ENCODE peak calls at places on chromosomes 5 and 9, in five cellular contexts. M is HepG2, A is K562, U is HCT116, I is SK-N-SH. C is an unnamed sample.

GRCh38 chr5:178487911-178488310 is 102.3 kb downstream of the COL23A1 start:
- DNase-seq in M (no peak), A (no peak), U (no peak), I (no peak), C (no peak)

GRCh38 chr9:110900917-110901316 is 137.4 kb downstream of the LPAR1 start:
- DNase-seq in M (no peak), A (no peak), U (no peak), I (no peak), C (no peak)

GRCh38 chr9:97046228-97046627 is 7.3 kb upstream of the CTSV start:
- DNase-seq in M (peak; percentile 36), A (no peak), U (peak; percentile 83), I (no peak), C (peak; percentile 35)

GRCh38 chr5:181219262-181220177 is 3.6 kb upstream of the TRIM41 start:
- DNase-seq in M (no peak), A (no peak), U (no peak), I (no peak), C (no peak)

GRCh38 chr5:36928947-36929346 is 52.4 kb downstream of the NIPBL start:
- DNase-seq in M (no peak), A (no peak), U (no peak), I (no peak), C (no peak)

GRCh38 chr5:132714456-132715307 is 22.7 kb downstream of the KIF3A start:
- DNase-seq in M (peak; percentile 3), A (no peak), U (no peak), I (no peak), C (no peak)

GRCh38 chr9:113156880-113157279 is 6.1 kb downstream of the SLC31A2 start:
- DNase-seq in M (no peak), A (no peak), U (no peak), I (no peak), C (no peak)

GRCh38 chr9:112158629-112159228 is 16.4 kb downstream of the SUSD1 start:
- DNase-seq in M (no peak), A (no peak), U (no peak), I (no peak), C (no peak)

GRCh38 chr9:25964239-25964638 is 286.0 kb upstream of the TUSC1 start:
- DNase-seq in M (peak; percentile 47), A (no peak), U (peak; percentile 1), I (peak; percentile 52), C (peak; percentile 82)

GRCh38 chr5:59188415-59189225 is 605.7 kb downstream of the RAB3C start:
- DNase-seq in M (peak; percentile 58), A (peak; percentile 59), U (peak; percentile 46), I (peak; percentile 52), C (peak; percentile 23)

DNA sequence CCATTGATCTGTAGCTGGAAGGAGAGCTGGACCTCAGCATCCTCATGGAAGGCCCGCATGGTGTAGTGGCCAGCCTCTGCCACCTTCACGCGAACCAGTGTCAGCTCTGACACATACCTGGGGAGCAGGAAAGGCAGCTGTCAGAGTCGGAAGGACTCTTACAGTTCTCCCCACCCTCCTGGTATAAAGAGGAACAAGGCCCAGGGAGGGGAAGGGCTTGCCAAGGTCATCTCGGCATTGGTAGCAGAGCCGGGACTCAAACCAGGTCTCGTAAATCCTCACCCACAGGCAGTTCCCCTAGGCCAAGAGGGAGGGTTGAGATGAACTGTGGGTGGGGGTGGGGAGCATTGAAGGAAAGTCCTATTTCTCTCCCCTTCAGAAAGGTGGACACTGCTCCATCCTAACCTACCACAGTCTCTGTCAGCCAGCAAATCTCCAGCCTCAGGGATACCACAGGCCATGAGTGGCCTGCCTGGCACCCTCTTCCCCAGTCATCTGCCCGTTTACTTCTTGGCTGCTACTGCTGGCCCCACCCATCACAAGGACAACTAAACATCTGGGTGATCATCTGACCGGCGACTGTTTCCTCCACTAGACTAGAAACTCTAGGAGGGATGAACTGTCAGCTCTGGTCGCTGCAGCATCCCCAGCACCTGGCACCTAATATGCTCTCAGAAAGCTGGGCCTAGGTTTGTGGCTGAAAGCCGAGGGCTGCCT is 23.5 kb downstream of the PDGFRB start:
- DNase-seq in M (no peak), A (no peak), U (no peak), I (no peak), C (no peak)
- TF ChIP-seq JUND in M (no peak), A (no peak), U (no peak), I (no peak), C (no peak)

DNA sequence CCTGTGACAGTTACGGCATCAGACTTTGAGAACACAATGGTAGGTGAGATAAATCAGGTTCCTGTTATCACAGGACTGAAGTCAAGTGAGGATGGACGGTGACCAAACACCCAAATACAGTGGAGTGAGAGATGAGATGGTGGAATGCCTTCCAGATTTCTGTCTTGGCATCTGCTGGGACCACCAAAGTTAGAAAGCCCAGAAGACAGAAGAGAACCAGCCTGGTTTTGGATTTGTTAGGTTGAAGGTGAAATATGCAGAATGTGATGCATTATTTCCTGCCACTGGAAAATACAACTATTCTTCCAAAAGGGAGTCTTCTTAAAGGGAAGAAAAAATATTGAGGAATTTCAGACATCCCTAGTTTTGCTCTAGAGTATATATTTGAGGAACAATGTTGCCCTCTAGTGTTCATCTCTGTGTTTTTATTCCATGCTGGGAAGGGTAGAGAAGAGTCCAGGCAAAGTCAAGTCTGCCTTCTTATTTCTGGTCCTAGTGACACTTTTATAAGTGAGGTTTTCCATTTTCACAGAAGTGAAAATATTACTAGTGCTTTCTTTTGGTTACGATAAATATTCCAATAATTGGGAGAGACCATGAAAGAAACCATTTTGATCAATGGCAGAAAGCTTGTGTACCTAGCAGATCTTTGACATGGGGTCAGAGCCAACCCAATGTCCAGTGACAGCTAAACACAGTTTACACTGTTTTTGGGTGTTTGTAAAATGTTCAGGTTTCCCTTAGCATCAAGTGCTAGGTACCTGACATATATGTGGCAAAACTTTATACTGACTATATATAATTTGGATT is 142.3 kb upstream of the ANKH start:
- DNase-seq in M (peak; percentile 75), A (peak; percentile 45), U (peak; percentile 58), I (peak; percentile 62), C (peak; percentile 76)
- TF ChIP-seq JUND in M (no peak), A (no peak), U (no peak), I (no peak), C (no peak)

DNA sequence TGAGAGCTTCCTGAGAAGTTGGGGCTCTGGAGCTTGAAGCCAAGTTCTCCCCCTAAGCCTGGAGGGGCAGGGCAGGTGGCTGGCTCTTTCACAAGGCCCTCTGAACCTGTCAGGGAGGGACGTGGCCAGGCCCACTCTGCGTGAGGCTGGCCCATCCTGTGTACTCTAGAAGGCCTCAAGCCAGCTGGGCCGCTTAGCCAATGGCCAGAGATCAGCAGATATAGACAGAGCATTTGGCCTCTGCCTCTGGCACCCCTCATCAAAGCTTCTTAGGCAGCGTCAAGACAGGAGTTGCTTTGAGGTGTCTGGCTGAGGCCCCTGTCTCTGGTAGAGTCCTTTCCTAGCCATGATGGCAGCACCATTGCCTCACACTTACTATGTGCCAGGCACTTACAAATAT is 105.6 kb downstream of the FGF18 start:
- DNase-seq in M (no peak), A (no peak), U (no peak), I (peak; percentile 51), C (no peak)
- TF ChIP-seq JUND in M (no peak), A (no peak), U (no peak), I (no peak), C (no peak)

DNA sequence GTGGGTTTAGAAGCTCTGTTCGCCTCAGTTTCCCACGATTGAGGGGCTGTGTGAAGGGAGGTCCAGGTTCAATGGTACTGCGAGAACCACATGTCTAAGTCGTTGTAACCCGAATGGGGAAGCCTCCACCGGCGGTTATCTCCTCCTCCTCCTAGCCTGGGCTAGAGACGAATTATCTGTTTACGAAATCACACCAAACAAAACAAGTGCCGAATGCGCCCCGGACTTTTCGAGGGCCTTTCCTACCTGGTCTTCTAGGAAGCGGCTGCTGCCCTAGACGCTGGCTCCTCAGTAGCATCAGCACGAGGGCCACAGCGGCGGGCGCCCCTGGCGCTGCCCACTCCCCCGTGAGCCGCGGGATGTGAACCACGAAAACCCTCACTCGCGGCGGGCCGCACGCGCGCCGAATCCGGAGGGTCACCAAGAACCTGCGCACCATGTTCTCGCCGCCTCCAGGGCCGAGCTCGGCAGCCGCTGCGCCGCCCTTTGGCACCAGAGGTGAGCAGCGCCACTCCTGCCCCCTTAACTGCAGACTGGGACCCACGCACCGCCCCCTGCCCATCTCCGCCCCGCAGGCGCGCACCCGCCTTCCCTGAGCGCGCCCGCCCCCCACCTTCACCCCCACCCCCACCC is at the start of gene CDKN2A:
- DNase-seq in M (no peak), A (no peak), U (no peak), I (peak; percentile 79), C (peak; percentile 70)
- TF ChIP-seq JUND in M (no peak), A (no peak), U (no peak), I (no peak), C (no peak)

GRCh38 chr9:98047002-98047401 is 9.5 kb upstream of the NANS start:
- DNase-seq in M (no peak), A (no peak), U (no peak), I (no peak), C (no peak)
- TF ChIP-seq JUND in M (no peak), A (no peak), U (no peak), I (no peak), C (no peak)

C was measured in T47D.